ENCODE peak calls at places on chromosome 4, in ten cellular contexts. W, Q, Z, S, J, D, K, E, L and F are unnamed samples.

GRCh38 chr4:164803702-164804101 is 49.8 kb downstream of the SMIM31 start:
- DNase-seq in Z (no peak), E (no peak), D (no peak), J (no peak), Q (no peak), K (no peak), W (no peak), L (no peak), S (no peak), F (no peak)

GRCh38 chr4:178148106-178148505 is 705.9 kb upstream of the AGA start:
- DNase-seq in E (no peak), L (no peak), S (no peak), D (no peak), W (no peak), Q (no peak), Z (peak; percentile 20), J (no peak), K (no peak), F (no peak)

GRCh38 chr4:168509786-168510185 is 12.9 kb downstream of the PALLD start:
- DNase-seq in S (no peak), W (no peak), Z (no peak), Q (no peak), E (no peak), J (peak; percentile 44), K (no peak), D (peak; percentile 43), L (no peak), F (peak; percentile 23)

GRCh38 chr4:167234388-167234881 is at the start of gene SPOCK3:
- DNase-seq in K (no peak), D (peak; percentile 10), L (no peak), J (peak; percentile 5), E (peak; percentile 70), Z (peak; percentile 56), W (no peak), S (peak; percentile 44), Q (no peak), F (no peak)

GRCh38 chr4:124121511-124121934 is 591.0 kb downstream of the ANKRD50 start:
- DNase-seq in Z (no peak), S (no peak), E (no peak), J (no peak), L (no peak), W (no peak), D (no peak), K (no peak), Q (no peak), F (no peak)

GRCh38 chr4:125735107-125735506 is 420.4 kb downstream of the FAT4 start:
- DNase-seq in E (peak; percentile 49), S (no peak), D (peak; percentile 94), J (no peak), Z (no peak), L (no peak), W (peak; percentile 68), Q (no peak), K (no peak), F (peak; percentile 91)

GRCh38 chr4:26015133-26015651 is 101.2 kb downstream of the SMIM20 start:
- DNase-seq in L (peak; percentile 43), E (no peak), D (no peak), W (peak; percentile 74), S (peak; percentile 61), Z (no peak), Q (no peak), K (no peak), J (no peak), F (no peak)

GRCh38 chr4:116585240-116585639 is 500.1 kb downstream of the TRAM1L1 start:
- DNase-seq in K (no peak), L (no peak), Q (no peak), W (no peak), D (no peak), S (no peak), J (no peak), E (no peak), Z (peak; percentile 45), F (no peak)

GRCh38 chr4:162265802-162266201 is 102.0 kb upstream of the FSTL5 start:
- DNase-seq in Q (no peak), K (no peak), Z (no peak), L (no peak), S (no peak), W (no peak), E (no peak), D (no peak), J (no peak), F (no peak)

GRCh38 chr4:74933562-74934015 is 673 bp downstream of the PARM1 start:
- DNase-seq in Z (no peak), E (peak; percentile 43), Q (no peak), J (peak; percentile 4), L (peak; percentile 56), D (no peak), S (peak; percentile 28), W (no peak), K (no peak), F (no peak)